ENCODE peak calls at places on chromosomes 6 and 20, in ten cellular contexts. Y is T-helper 2 cell, D is SK-MEL-5, V is fibroblast of lung, G is foreskin fibroblast, J is AG10803, W is cardiac muscle cell, K is erythroblast, C is AG20443, P is OCI-LY7. O is an unnamed sample.

GRCh38 chr6:150267686-150268561 is 100.9 kb upstream of the IYD start:
- DNase-seq in C (peak), G (peak), Y (no peak), P (no peak), V (peak), W (no peak), J (peak), D (no peak), K (no peak), O (no peak)

GRCh38 chr20:7589164-7589563 is 351.1 kb downstream of the HAO1 start:
- DNase-seq in P (no peak), D (no peak), K (no peak), C (no peak), Y (no peak), G (no peak), J (no peak), W (no peak), V (no peak), O (no peak)

GRCh38 chr6:33017694-33018353 is 8.4 kb upstream of the HLA-DOA start:
- DNase-seq in K (no peak), V (no peak), W (no peak), C (no peak), P (no peak), Y (no peak), D (no peak), J (no peak), G (no peak), O (peak)

GRCh38 chr20:37670426-37670825 is 23.4 kb upstream of the CTNNBL1 start:
- DNase-seq in K (no peak), J (peak), W (no peak), P (no peak), G (peak), V (peak), Y (no peak), D (no peak), C (peak), O (no peak)

GRCh38 chr6:157059781-157060180 is 263.5 kb downstream of the TMEM242 start:
- DNase-seq in W (no peak), J (peak), G (no peak), P (no peak), C (no peak), V (peak), Y (no peak), D (no peak), K (no peak), O (no peak)

GRCh38 chr6:66481216-66481615 is 774.2 kb upstream of the EYS start:
- DNase-seq in P (no peak), K (no peak), G (no peak), D (no peak), V (no peak), W (no peak), C (no peak), Y (no peak), J (no peak), O (no peak)

GRCh38 chr6:158894192-158894591 is 75.0 kb upstream of the EZR start:
- DNase-seq in W (no peak), V (peak), C (peak), J (peak), G (peak), K (no peak), P (no peak), Y (no peak), D (no peak), O (no peak)

GRCh38 chr6:71181565-71181964 is 107.0 kb upstream of the OGFRL1 start:
- DNase-seq in Y (no peak), D (no peak), V (peak), C (peak), J (peak), P (no peak), W (peak), K (no peak), G (peak), O (no peak)

GRCh38 chr6:129251669-129252376 is 368.9 kb downstream of the LAMA2 start:
- DNase-seq in Y (no peak), D (peak), C (peak), K (peak), J (peak), W (peak), V (peak), P (peak), G (peak), O (peak)

GRCh38 chr6:26268659-26269402 is 96.2 kb upstream of the BTN3A2 start:
- DNase-seq in P (peak), W (no peak), C (no peak), Y (no peak), V (peak), K (peak), J (no peak), D (no peak), G (peak), O (peak)

GRCh38 chr6:106425382-106425781 is 64.9 kb downstream of the CRYBG1 start:
- DNase-seq in K (no peak), Y (no peak), D (no peak), W (no peak), G (no peak), J (no peak), P (no peak), C (no peak), V (no peak), O (no peak)

GRCh38 chr20:45405566-45406259 is 2.4 kb upstream of the DBNDD2 start:
- DNase-seq in J (no peak), W (peak), V (peak), P (no peak), D (no peak), Y (no peak), K (no peak), G (peak), C (peak), O (no peak)

GRCh38 chr6:89430563-89430962 is 2.4 kb upstream of the ANKRD6 start:
- DNase-seq in J (no peak), G (no peak), C (no peak), D (peak), Y (no peak), V (peak), W (peak), K (no peak), P (no peak), O (no peak)

GRCh38 chr20:9867196-9867980 is 28.5 kb upstream of the PAK5 start:
- DNase-seq in D (no peak), K (no peak), J (no peak), P (no peak), G (no peak), V (no peak), Y (no peak), C (no peak), W (no peak), O (no peak)

GRCh38 chr20:21151791-21152190 is 25.9 kb downstream of the KIZ start:
- DNase-seq in Y (no peak), V (no peak), G (peak), C (no peak), K (no peak), W (no peak), D (no peak), J (peak), P (no peak), O (no peak)

GRCh38 chr6:27825025-27825823 is 87.0 kb downstream of the OR2B2 start:
- DNase-seq in D (no peak), P (peak), Y (no peak), C (no peak), V (no peak), J (no peak), G (peak), W (no peak), K (peak), O (no peak)

GRCh38 chr6:130879826-130880225 is 52.6 kb downstream of the SMLR1 start:
- DNase-seq in D (no peak), V (no peak), C (no peak), Y (no peak), P (no peak), W (peak), G (no peak), K (no peak), J (no peak), O (no peak)

GRCh38 chr6:113122060-113122459 is 735.1 kb upstream of the MARCKS start:
- DNase-seq in Y (no peak), V (peak), K (no peak), G (peak), D (peak), J (peak), W (peak), C (peak), P (no peak), O (no peak)

GRCh38 chr6:9126845-9127560 is 691.7 kb upstream of the SLC35B3 start:
- DNase-seq in Y (no peak), J (peak), W (no peak), K (no peak), C (peak), V (peak), P (no peak), G (peak), D (peak), O (peak)

GRCh38 chr20:23680151-23680550 is 8.7 kb downstream of the CST4 start:
- DNase-seq in J (no peak), P (no peak), W (no peak), V (no peak), C (no peak), Y (no peak), D (no peak), G (no peak), K (no peak), O (peak)

GRCh38 chr20:24964518-24964838 is 15.4 kb downstream of the CST7 start:
- DNase-seq in W (no peak), P (no peak), K (no peak), V (no peak), D (no peak), G (no peak), Y (no peak), C (no peak), J (no peak), O (no peak)

GRCh38 chr6:139605350-139605749 is 230.9 kb upstream of the CITED2 start:
- DNase-seq in K (no peak), G (peak), P (no peak), V (peak), Y (no peak), J (peak), C (peak), D (no peak), W (no peak), O (no peak)

GRCh38 chr6:127900935-127901334 is at the start of gene THEMIS:
- DNase-seq in V (no peak), G (no peak), W (no peak), D (no peak), P (no peak), Y (peak), C (no peak), J (no peak), K (no peak), O (no peak)

GRCh38 chr6:50816115-50816675 is 2.5 kb upstream of the TFAP2B start:
- DNase-seq in V (peak), K (peak), Y (peak), C (peak), G (peak), D (peak), P (peak), J (peak), W (peak), O (peak)

GRCh38 chr6:56393615-56394612 is 146.5 kb upstream of the COL21A1 start:
- DNase-seq in Y (no peak), J (no peak), K (no peak), V (no peak), G (no peak), W (no peak), P (no peak), C (no peak), D (no peak), O (peak)

GRCh38 chr6:170162011-170162770 is 128.7 kb downstream of the DLL1 start:
- DNase-seq in J (no peak), V (no peak), G (no peak), K (no peak), W (no peak), D (no peak), P (no peak), C (no peak), Y (no peak), O (peak)

GRCh38 chr20:58558483-58559367 is 43.5 kb upstream of the APCDD1L start:
- DNase-seq in P (no peak), J (no peak), Y (no peak), V (no peak), D (no peak), K (no peak), C (no peak), G (no peak), W (no peak), O (no peak)

GRCh38 chr20:58544301-58544700 is 29.1 kb upstream of the APCDD1L start:
- DNase-seq in C (no peak), J (no peak), G (no peak), D (no peak), V (no peak), K (no peak), P (no peak), W (no peak), Y (no peak), O (no peak)

GRCh38 chr20:57948177-57948955 is 238.6 kb upstream of the PMEPA1 start:
- DNase-seq in Y (no peak), G (no peak), K (no peak), V (peak), D (no peak), P (no peak), W (no peak), C (peak), J (no peak), O (no peak)

GRCh38 chr6:43953256-43953655 is 174.0 kb downstream of the MRPL14 start:
- DNase-seq in V (no peak), G (no peak), C (no peak), K (no peak), J (no peak), W (no peak), P (no peak), D (no peak), Y (no peak), O (peak)

GRCh38 chr6:166767191-166767590 is 140.1 kb upstream of the RPS6KA2 start:
- DNase-seq in C (no peak), P (no peak), D (no peak), W (no peak), J (no peak), V (no peak), Y (no peak), G (no peak), K (no peak), O (no peak)

GRCh38 chr20:805713-806112 is 27.8 kb upstream of the FAM110A start:
- DNase-seq in W (no peak), G (peak), C (no peak), P (peak), K (peak), D (peak), J (no peak), Y (no peak), V (peak), O (peak)

GRCh38 chr20:38825901-38826625 is 20.6 kb downstream of the PPP1R16B start:
- DNase-seq in D (no peak), Y (no peak), G (peak), W (peak), P (no peak), C (peak), K (no peak), J (peak), V (peak), O (peak)